ENCODE peak calls at places on chromosomes 1 and 21, in eight cellular contexts. V, J, I, D, A, S, P and N are unnamed samples.

GRCh38 chr1:202010042-202011015 is at the start of gene ELF3:
- DNase-seq in V (peak), J (no peak), I (no peak), D (no peak), A (peak), S (no peak), P (no peak), N (peak)

GRCh38 chr1:14924012-14924452 is 229.5 kb upstream of the TMEM51 start:
- DNase-seq in V (no peak), J (no peak), I (no peak), D (peak), A (peak), S (peak), P (peak), N (no peak)

GRCh38 chr1:89545264-89546038 is 20.8 kb downstream of the LRRC8B start:
- DNase-seq in V (no peak), J (no peak), I (no peak), D (peak), A (peak), S (no peak), P (no peak), N (no peak)

GRCh38 chr1:234528073-234528865 is 49.3 kb upstream of the TARBP1 start:
- DNase-seq in V (no peak), J (no peak), I (no peak), D (no peak), A (no peak), S (no peak), P (no peak), N (no peak)

GRCh38 chr1:85560305-85560704 is 20.3 kb upstream of the CCN1 start:
- DNase-seq in V (no peak), J (no peak), I (no peak), D (no peak), A (no peak), S (no peak), P (no peak), N (no peak)

GRCh38 chr1:160978510-160978927 is 23.9 kb upstream of the ITLN2 start:
- DNase-seq in V (no peak), J (no peak), I (no peak), D (no peak), A (peak), S (no peak), P (no peak), N (no peak)

GRCh38 chr1:89971600-89971999 is 23.3 kb upstream of the ZNF326 start:
- DNase-seq in V (no peak), J (no peak), I (no peak), D (no peak), A (peak), S (no peak), P (no peak), N (no peak)

GRCh38 chr1:198449727-198450433 is 90.6 kb downstream of the ATP6V1G3 start:
- DNase-seq in V (no peak), J (no peak), I (no peak), D (no peak), A (peak), S (no peak), P (no peak), N (peak)

GRCh38 chr1:168468042-168468809 is 75.6 kb downstream of the XCL2 start:
- DNase-seq in V (no peak), J (no peak), I (no peak), D (no peak), A (no peak), S (no peak), P (no peak), N (peak)

GRCh38 chr1:116334015-116334547 is 39.0 kb upstream of the ATP1A1 start:
- DNase-seq in V (no peak), J (no peak), I (no peak), D (no peak), A (peak), S (no peak), P (no peak), N (peak)

GRCh38 chr1:1610796-1611597 is 4.3 kb upstream of the MIB2 start:
- DNase-seq in V (no peak), J (no peak), I (no peak), D (no peak), A (no peak), S (no peak), P (no peak), N (no peak)

GRCh38 chr1:209884249-209884648 is 53.8 kb upstream of the SYT14 start:
- DNase-seq in V (no peak), J (no peak), I (no peak), D (no peak), A (peak), S (no peak), P (peak), N (peak)

GRCh38 chr1:194537521-194537920 is 1351.1 kb upstream of the B3GALT2 start:
- DNase-seq in V (no peak), J (no peak), I (no peak), D (no peak), A (no peak), S (no peak), P (no peak), N (no peak)

GRCh38 chr21:42558368-42558767 is 44.7 kb downstream of the SLC37A1 start:
- DNase-seq in V (no peak), J (no peak), I (no peak), D (no peak), A (no peak), S (no peak), P (no peak), N (no peak)

GRCh38 chr1:58345215-58346075 is 201.1 kb downstream of the OMA1 start:
- DNase-seq in V (no peak), J (no peak), I (no peak), D (no peak), A (no peak), S (no peak), P (no peak), N (no peak)

GRCh38 chr1:60908159-60908558 is 174.2 kb upstream of the NFIA start:
- DNase-seq in V (no peak), J (no peak), I (no peak), D (no peak), A (no peak), S (no peak), P (no peak), N (no peak)

GRCh38 chr1:221435510-221435909 is 306.4 kb downstream of the DUSP10 start:
- DNase-seq in V (peak), J (no peak), I (no peak), D (no peak), A (peak), S (peak), P (peak), N (peak)